ENCODE peak calls at places on chromosomes 5 and 9, in four cellular contexts. L, Z, D and B are unnamed samples.

GRCh38 chr5:159508344-159508743 is 178.1 kb upstream of the IL12B start:
- DNase-seq in Z (no peak), D (no peak), L (no peak), B (no peak)

GRCh38 chr5:169291877-169292276 is 9.1 kb downstream of the SLIT3 start:
- DNase-seq in L (no peak), Z (no peak), D (no peak), B (no peak)

GRCh38 chr9:116327702-116328440 is 174.3 kb downstream of the PAPPA start:
- DNase-seq in L (no peak), Z (no peak), D (no peak), B (no peak)

GRCh38 chr5:122653087-122654017 is 121.5 kb upstream of the SNX2 start:
- DNase-seq in D (no peak), L (no peak), Z (no peak), B (no peak)

GRCh38 chr5:68652507-68652906 is 437.0 kb downstream of the PIK3R1 start:
- DNase-seq in D (no peak), Z (no peak), L (no peak), B (peak; percentile 33)

GRCh38 chr9:124390812-124391658 is 24.2 kb downstream of the PSMB7 start:
- DNase-seq in D (no peak), Z (no peak), L (no peak), B (no peak)

GRCh38 chr5:150918613-150919012 is 13.8 kb upstream of the ZNF300 start:
- DNase-seq in Z (no peak), D (no peak), L (no peak), B (no peak)

GRCh38 chr5:22899341-22899740 is 46.2 kb upstream of the CDH12 start:
- DNase-seq in Z (no peak), D (no peak), L (no peak), B (no peak)

GRCh38 chr9:89637787-89638186 is 33.0 kb downstream of the GADD45G start:
- DNase-seq in L (no peak), Z (no peak), D (no peak), B (no peak)

GRCh38 chr5:179262126-179262920 is 82.9 kb downstream of the ADAMTS2 start:
- DNase-seq in Z (no peak), L (no peak), D (no peak), B (no peak)

GRCh38 chr9:106862115-106862945 is 636 bp upstream of the ZNF462 start:
- DNase-seq in D (peak; percentile 68), L (peak; percentile 14), Z (no peak), B (peak; percentile 54)

GRCh38 chr9:106861585-106862114 is 1.3 kb upstream of the ZNF462 start:
- DNase-seq in L (no peak), Z (no peak), D (no peak), B (no peak)

GRCh38 chr9:106860731-106861584 is 2.0 kb upstream of the ZNF462 start:
- DNase-seq in Z (no peak), L (peak; percentile 7), D (peak; percentile 83), B (peak; percentile 50)

GRCh38 chr9:106857811-106858470 is 5.0 kb upstream of the ZNF462 start:
- DNase-seq in L (no peak), Z (no peak), D (no peak), B (no peak)

DNA sequence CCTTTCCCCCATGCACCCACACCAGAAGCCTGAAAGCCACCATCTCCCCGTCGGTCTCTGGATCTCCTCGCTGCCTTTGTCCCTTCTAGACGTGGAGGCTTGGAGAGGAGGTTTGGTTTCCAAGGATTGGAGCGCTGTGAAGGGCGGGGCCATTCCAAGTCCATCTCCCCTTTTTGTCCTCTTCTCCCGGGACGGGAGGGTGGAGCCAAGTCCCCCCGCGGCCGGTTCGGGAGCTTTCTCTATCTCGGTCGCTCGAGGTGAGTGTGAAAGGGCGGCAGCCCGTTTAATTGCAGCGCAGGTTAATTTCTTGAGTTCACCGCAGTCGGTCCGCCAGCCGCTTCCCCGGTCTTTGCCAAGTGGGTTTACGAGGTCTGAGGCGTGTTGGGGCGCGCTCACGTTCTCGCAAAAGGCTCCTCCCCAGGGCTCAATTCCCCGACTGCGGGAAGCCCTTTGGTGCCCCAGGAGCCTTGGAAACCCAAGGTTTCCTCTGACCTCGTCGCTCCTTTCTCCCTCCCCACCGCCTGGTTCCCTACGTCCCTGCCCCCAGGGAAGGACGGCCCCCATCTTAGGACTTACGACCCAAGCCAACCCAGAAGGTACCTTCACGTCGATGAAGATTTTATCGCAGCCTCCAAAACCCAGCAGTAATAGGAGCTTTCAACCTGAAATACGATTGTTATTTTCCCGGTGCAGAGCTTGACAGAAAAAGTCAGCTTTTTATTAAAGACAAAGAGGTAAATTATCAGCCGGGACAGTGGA is 2.8 kb upstream of the ZNF462 start:
- DNase-seq in D (peak; percentile 90), Z (no peak), L (no peak), B (peak; percentile 66)
- H2AFZ ChIP-seq in D (peak overlapping the region; percentile 15), Z (no peak overlapping the region), L (no peak overlapping the region), B (peak overlapping the region; percentile 62)

GRCh38 chr5:82403724-82404123 is 125.6 kb upstream of the RPS23 start:
- DNase-seq in D (no peak), Z (no peak), L (no peak), B (no peak)

GRCh38 chr5:82404382-82404945 is 126.3 kb upstream of the RPS23 start:
- DNase-seq in L (no peak), Z (no peak), D (no peak), B (no peak)

GRCh38 chr5:82406200-82406773 is 128.1 kb upstream of the RPS23 start:
- DNase-seq in Z (no peak), L (peak; percentile 53), D (peak; percentile 36), B (no peak)

GRCh38 chr5:82405618-82406199 is 127.6 kb upstream of the RPS23 start:
- DNase-seq in Z (no peak), D (no peak), L (peak; percentile 39), B (no peak)

DNA sequence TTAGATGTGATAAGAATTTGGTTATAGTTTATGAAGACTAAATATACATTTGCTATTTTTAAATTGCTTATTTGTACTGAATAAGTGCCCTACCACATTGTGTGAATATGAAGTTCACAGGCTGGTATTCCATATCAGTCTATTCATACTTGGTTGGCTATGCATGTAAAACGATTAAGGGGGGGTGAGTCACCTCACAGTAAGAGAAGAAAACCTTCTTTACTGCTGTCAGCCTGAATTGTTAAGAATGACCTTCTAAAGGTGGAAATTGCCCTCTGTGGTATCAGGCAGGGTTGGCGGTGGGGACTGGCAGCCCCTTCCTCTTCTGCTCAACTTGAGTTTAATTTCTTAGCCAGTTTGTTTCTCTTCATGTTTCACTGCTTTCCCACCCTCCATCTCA is 127.0 kb upstream of the RPS23 start:
- DNase-seq in Z (no peak), D (no peak), L (no peak), B (no peak)
- H3K27ac ChIP-seq in Z (no peak overlapping the region), D (no peak overlapping the region), L (peak overlapping the region; percentile 99), B (peak overlapping the region; percentile 6)

GRCh38 chr5:172856336-172856735 is 22.3 kb downstream of the ERGIC1 start:
- DNase-seq in D (no peak), L (no peak), Z (no peak), B (no peak)
- H3K36me3 ChIP-seq in D (no peaks in the 10 kb centered on the region), L (no peaks in the 10 kb centered on the region), Z (peaks cover 7% of the 10 kb centered on the region), B (no peaks in the 10 kb centered on the region)

DNA sequence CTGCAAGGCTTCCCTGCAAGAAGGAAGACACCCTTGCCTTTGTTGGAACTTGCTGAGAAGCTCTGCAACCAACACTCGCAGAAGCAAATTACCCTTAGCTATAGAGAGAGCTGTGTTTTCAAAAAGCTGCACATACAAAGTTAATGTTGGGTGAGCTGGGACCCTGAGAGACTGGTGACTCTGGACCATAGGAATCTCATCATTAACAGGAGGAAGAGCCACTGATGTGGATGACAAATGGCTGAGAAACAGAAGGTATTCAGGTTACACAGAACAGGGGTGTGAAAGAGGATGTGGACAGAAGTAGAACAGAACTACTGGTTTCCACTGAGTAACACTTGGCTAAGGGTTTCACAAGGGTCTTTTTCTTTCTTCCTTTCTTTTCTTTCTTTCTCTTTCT is 493.5 kb downstream of the IRX1 start:
- DNase-seq in D (no peak), Z (no peak), L (no peak), B (no peak)
- H2AFZ ChIP-seq in D (no peak overlapping the region), Z (no peak overlapping the region), L (no peak overlapping the region), B (no peak overlapping the region)

DNA sequence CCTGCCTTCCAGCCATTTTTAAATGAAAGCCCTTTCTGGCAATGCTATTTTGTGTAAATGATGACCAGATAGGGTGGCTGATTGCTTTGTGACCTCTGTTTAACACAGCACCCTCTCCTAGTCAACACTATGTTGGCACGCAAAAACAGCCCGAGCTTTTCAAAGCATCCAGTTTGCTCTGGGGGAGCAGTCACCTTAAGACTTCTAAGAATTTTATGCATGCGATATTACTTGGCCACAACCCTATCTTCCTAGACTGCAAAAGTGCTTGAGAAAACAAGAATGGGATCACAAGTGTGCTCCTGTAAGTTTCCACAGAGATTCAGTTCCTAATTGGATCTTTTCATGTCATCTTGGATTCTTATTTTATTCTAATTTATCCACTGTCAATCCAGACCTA is 294.1 kb downstream of the ATPSCKMT start:
- DNase-seq in D (no peak), L (no peak), Z (no peak), B (no peak)
- H3K27ac ChIP-seq in D (no peak overlapping the region), L (no peak overlapping the region), Z (no peak overlapping the region), B (no peak overlapping the region)

DNA sequence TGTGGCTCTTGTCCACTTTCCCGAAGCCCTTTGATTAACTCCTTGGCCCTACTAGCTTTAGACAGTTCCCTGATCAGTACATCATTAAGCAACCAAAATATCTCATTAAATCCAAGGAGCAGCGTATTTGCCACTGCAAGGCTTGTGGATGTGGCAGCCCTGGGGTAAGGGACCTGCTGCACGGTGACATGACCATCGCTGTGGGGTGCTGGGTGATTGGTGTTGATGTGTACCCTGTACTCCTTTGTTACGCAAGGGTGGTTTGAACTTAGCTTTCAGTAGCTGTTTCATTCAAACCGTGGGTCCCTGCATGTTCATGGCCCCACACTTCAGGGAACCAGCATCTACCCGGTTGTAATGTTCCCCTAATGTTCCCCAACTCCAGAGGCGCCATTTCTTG is 41.0 kb downstream of the OTULIN start:
- DNase-seq in Z (no peak), D (no peak), L (no peak), B (no peak)
- H3K36me3 ChIP-seq in Z (peaks cover 19% of the 10 kb centered on the region), D (no peaks in the 10 kb centered on the region), L (peaks cover 16% of the 10 kb centered on the region), B (no peaks in the 10 kb centered on the region)

GRCh38 chr5:95347516-95348140 is 43.5 kb upstream of the FAM81B start:
- DNase-seq in D (no peak), L (no peak), Z (no peak), B (no peak)

GRCh38 chr5:95352686-95353085 is 38.5 kb upstream of the FAM81B start:
- DNase-seq in Z (no peak), D (no peak), L (no peak), B (no peak)

GRCh38 chr5:95350631-95351030 is 40.5 kb upstream of the FAM81B start:
- DNase-seq in Z (no peak), D (no peak), L (no peak), B (no peak)
- H2AFZ ChIP-seq in Z (no peak overlapping the region), D (peak overlapping the region; percentile 24), L (peak overlapping the region; percentile 58), B (no peak overlapping the region)

DNA sequence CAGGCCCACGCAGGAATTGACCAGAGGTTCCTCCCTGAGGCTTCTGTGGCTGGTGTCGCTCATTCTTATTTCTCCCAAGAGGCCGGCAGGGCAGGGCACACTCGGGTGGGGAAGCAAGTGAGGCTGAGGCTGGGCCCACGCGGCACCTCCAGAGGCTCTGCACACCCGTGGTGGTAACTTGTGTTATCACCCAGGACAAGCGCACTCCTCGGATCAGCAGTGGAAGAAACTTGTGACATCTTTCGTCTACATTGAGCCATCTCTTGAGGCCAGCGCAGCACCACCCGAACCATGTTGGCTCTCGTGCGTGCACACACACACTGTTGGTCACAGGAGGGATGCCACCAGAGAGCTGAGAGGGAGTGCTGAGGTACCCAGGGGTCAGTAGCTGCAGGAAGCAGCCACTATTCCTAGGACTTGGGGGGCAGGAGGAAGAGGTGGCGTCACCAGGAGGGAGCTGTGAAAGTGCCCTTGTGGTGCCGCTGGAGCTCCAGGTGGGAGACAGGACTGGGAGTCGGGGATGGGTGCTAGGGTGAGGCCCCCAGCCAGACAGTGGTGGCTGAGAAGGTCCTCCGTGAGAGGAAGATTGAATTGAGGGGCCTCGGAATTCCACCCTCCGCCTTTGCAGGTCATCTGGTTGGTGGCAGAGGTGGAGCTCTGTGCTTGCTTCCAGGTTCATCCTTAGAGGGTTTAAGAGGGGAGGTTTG is 6.4 kb downstream of the NDUFS6 start:
- DNase-seq in L (no peak), Z (no peak), D (no peak), B (no peak)
- H3K27ac ChIP-seq in L (no peak overlapping the region), Z (no peak overlapping the region), D (peak overlapping the region; percentile 59), B (no peak overlapping the region)

GRCh38 chr5:79318935-79319614 is 83.1 kb downstream of the JMY start:
- DNase-seq in D (no peak), L (no peak), Z (no peak), B (no peak)
- H3K36me3 ChIP-seq in D (peaks cover 8% of the 10 kb centered on the region), L (peaks cover 11% of the 10 kb centered on the region), Z (no peaks in the 10 kb centered on the region), B (no peaks in the 10 kb centered on the region)